ENCODE peak calls at places on chromosomes 4 and X, in eight cellular contexts. D is WTC11; E is stimulated activated CD8-positive, alpha-beta memory T cell treated with anti-CD3 and anti-CD28 coated beads, Interleukin-15, amount 100 ng/mL, for 24 hours; G is RKO; J is adrenal gland; R is T1000; Y is astrocyte of the hippocampus; I is Kasumi-1. O is an unnamed sample.

GRCh38 chr4:75848891-75849290 is 53.4 kb downstream of the PPEF2 start:
- DNase-seq in G (no peak), R (no peak), D (no peak), J (no peak), Y (peak), I (no peak), E (no peak), O (no peak)

GRCh38 chr4:42399393-42399792 is 2.1 kb downstream of the SHISA3 start:
- DNase-seq in R (no peak), E (no peak), I (no peak), Y (no peak), J (no peak), G (no peak), D (peak), O (no peak)

GRCh38 chr4:2694691-2695090 is 61.4 kb downstream of the TNIP2 start:
- DNase-seq in I (no peak), Y (peak), E (no peak), D (no peak), G (no peak), R (no peak), J (peak), O (no peak)

GRCh38 chr4:89134775-89135319 is 23.5 kb downstream of the TIGD2 start:
- DNase-seq in Y (peak), D (no peak), E (no peak), G (peak), I (no peak), R (no peak), J (no peak), O (no peak)

GRCh38 chr4:76723916-76724315 is 174.0 kb downstream of the SOWAHB start:
- DNase-seq in D (no peak), E (no peak), J (no peak), I (peak), G (no peak), R (no peak), Y (peak), O (no peak)

GRCh38 chrX:87299563-87300160 is 217.9 kb upstream of the KLHL4 start:
- DNase-seq in Y (peak), D (no peak), I (peak), G (peak), E (no peak), R (no peak), J (no peak), O (no peak)

GRCh38 chr4:39030726-39031125 is 1.5 kb downstream of the TMEM156 start:
- DNase-seq in G (no peak), I (no peak), E (no peak), J (no peak), D (no peak), R (no peak), Y (no peak), O (no peak)

GRCh38 chrX:73977542-73978169 is 326.3 kb upstream of the ZCCHC13 start:
- DNase-seq in G (no peak), E (no peak), J (no peak), Y (peak), I (no peak), R (no peak), D (no peak), O (no peak)

GRCh38 chr4:70402762-70403161 is 5.0 kb downstream of the OPRPN start:
- DNase-seq in R (no peak), D (no peak), J (no peak), Y (no peak), E (no peak), I (no peak), G (no peak), O (no peak)